ENCODE peak calls at places on chromosomes 11 and 22, in ten cellular contexts. E is neural progenitor cell, M is AG09309, C is ovary, R is glutamatergic neuron, S is endothelial cell of umbilical vein, I is Peyer's patch, L is stomach, G is hepatocyte, T is WTC11. J is an unnamed sample.

GRCh38 chr11:45896392-45897068 is 10.5 kb downstream of the FREY1 start:
- DNase-seq in E (peak), M (no peak), C (no peak), R (peak), S (no peak), I (no peak), L (no peak), G (no peak), T (peak), J (peak)

GRCh38 chr11:125224391-125225015 is 60.0 kb downstream of the PKNOX2 start:
- DNase-seq in E (peak), M (no peak), C (peak), R (peak), S (peak), I (no peak), L (peak), G (peak), T (peak), J (peak)

GRCh38 chr11:64799925-64800632 is 2.9 kb downstream of the MAP4K2 start:
- DNase-seq in E (no peak), M (no peak), C (no peak), R (no peak), S (peak), I (no peak), L (no peak), G (no peak), T (no peak), J (no peak)

GRCh38 chr11:79006854-79007253 is 432.2 kb upstream of the NARS2 start:
- DNase-seq in E (no peak), M (no peak), C (no peak), R (no peak), S (no peak), I (no peak), L (no peak), G (no peak), T (no peak), J (no peak)

GRCh38 chr22:44572414-44573207 is 74.6 kb upstream of the RTL6 start:
- DNase-seq in E (no peak), M (no peak), C (no peak), R (no peak), S (no peak), I (no peak), L (peak), G (no peak), T (no peak), J (no peak)

GRCh38 chr11:27471067-27471587 is 1.5 kb downstream of the LGR4 start:
- DNase-seq in E (peak), M (no peak), C (no peak), R (no peak), S (no peak), I (no peak), L (no peak), G (peak), T (no peak), J (no peak)

GRCh38 chr11:117458275-117459120 is 130.8 kb downstream of the CEP164 start:
- DNase-seq in E (no peak), M (no peak), C (no peak), R (no peak), S (no peak), I (no peak), L (no peak), G (no peak), T (no peak), J (peak)

GRCh38 chr22:41361716-41362310 is 19.9 kb upstream of the TEF start:
- DNase-seq in E (no peak), M (no peak), C (no peak), R (no peak), S (no peak), I (no peak), L (no peak), G (no peak), T (no peak), J (peak)

GRCh38 chr11:59208956-59209355 is 3.8 kb downstream of the MPEG1 start:
- DNase-seq in E (no peak), M (no peak), C (no peak), R (no peak), S (no peak), I (no peak), L (no peak), G (no peak), T (no peak), J (no peak)

GRCh38 chr11:122085264-122085663 is 30.8 kb downstream of the BLID start:
- DNase-seq in E (no peak), M (peak), C (no peak), R (no peak), S (peak), I (no peak), L (no peak), G (no peak), T (no peak), J (no peak)

GRCh38 chr11:78094250-78094649 is 14.6 kb upstream of the NDUFC2 start:
- DNase-seq in E (no peak), M (no peak), C (no peak), R (no peak), S (no peak), I (no peak), L (no peak), G (no peak), T (no peak), J (no peak)

GRCh38 chr22:19974233-19974861 is 32.7 kb upstream of the TXNRD2 start:
- DNase-seq in E (peak), M (no peak), C (peak), R (peak), S (peak), I (no peak), L (peak), G (peak), T (peak), J (peak)

GRCh38 chr22:17205432-17205831 is 13.8 kb downstream of the ADA2 start:
- DNase-seq in E (no peak), M (no peak), C (no peak), R (no peak), S (no peak), I (no peak), L (no peak), G (no peak), T (no peak), J (no peak)

GRCh38 chr11:117002639-117003305 is 95.5 kb downstream of the SIK3 start:
- DNase-seq in E (no peak), M (no peak), C (no peak), R (no peak), S (no peak), I (no peak), L (no peak), G (no peak), T (no peak), J (no peak)

GRCh38 chr11:77665240-77665965 is 27.8 kb upstream of the CLNS1A start:
- DNase-seq in E (no peak), M (no peak), C (no peak), R (no peak), S (peak), I (no peak), L (no peak), G (no peak), T (no peak), J (no peak)

GRCh38 chr22:20021196-20022181 is 579 bp downstream of the TANGO2 start:
- DNase-seq in E (peak), M (peak), C (no peak), R (no peak), S (peak), I (peak), L (peak), G (peak), T (no peak), J (no peak)

GRCh38 chr11:134838708-134839107 is 426.7 kb upstream of the B3GAT1 start:
- DNase-seq in E (no peak), M (no peak), C (no peak), R (no peak), S (no peak), I (no peak), L (no peak), G (no peak), T (no peak), J (no peak)

GRCh38 chr11:64629796-64630562 is 39.0 kb downstream of the SLC22A12 start:
- DNase-seq in E (peak), M (no peak), C (no peak), R (peak), S (no peak), I (no peak), L (no peak), G (peak), T (peak), J (peak)

GRCh38 chr11:26271666-26272065 is 60.3 kb upstream of the ANO3 start:
- DNase-seq in E (no peak), M (no peak), C (no peak), R (no peak), S (no peak), I (no peak), L (no peak), G (no peak), T (no peak), J (no peak)

GRCh38 chr22:46072981-46073682 is 77.2 kb upstream of the PPARA start:
- DNase-seq in E (no peak), M (no peak), C (no peak), R (no peak), S (no peak), I (no peak), L (peak), G (no peak), T (peak), J (no peak)

GRCh38 chr11:46408407-46408986 is 16.9 kb upstream of the CHRM4 start:
- DNase-seq in E (no peak), M (no peak), C (no peak), R (no peak), S (no peak), I (no peak), L (no peak), G (no peak), T (no peak), J (no peak)

GRCh38 chr11:33835143-33835878 is 56.6 kb downstream of the LMO2 start:
- DNase-seq in E (no peak), M (peak), C (no peak), R (no peak), S (peak), I (no peak), L (no peak), G (peak), T (no peak), J (no peak)

GRCh38 chr11:117535870-117536411 is 208.3 kb downstream of the CEP164 start:
- DNase-seq in E (no peak), M (no peak), C (no peak), R (no peak), S (no peak), I (no peak), L (no peak), G (no peak), T (no peak), J (no peak)

GRCh38 chr22:19955241-19956128 is 13.9 kb upstream of the TXNRD2 start:
- DNase-seq in E (no peak), M (no peak), C (no peak), R (peak), S (no peak), I (no peak), L (no peak), G (no peak), T (no peak), J (no peak)

GRCh38 chr11:28447226-28447625 is 339.0 kb downstream of the METTL15 start:
- DNase-seq in E (no peak), M (peak), C (no peak), R (no peak), S (no peak), I (no peak), L (no peak), G (no peak), T (no peak), J (no peak)

GRCh38 chr11:17558025-17558780 is 11.1 kb downstream of the OTOG start:
- DNase-seq in E (no peak), M (no peak), C (no peak), R (no peak), S (no peak), I (peak), L (no peak), G (no peak), T (peak), J (no peak)

GRCh38 chr22:37633082-37633692 is 6.3 kb upstream of the SH3BP1 start:
- DNase-seq in E (no peak), M (no peak), C (no peak), R (no peak), S (no peak), I (peak), L (no peak), G (no peak), T (no peak), J (no peak)

GRCh38 chr11:90222152-90222458 is 744 bp downstream of the CHORDC1 start:
- DNase-seq in E (no peak), M (no peak), C (no peak), R (no peak), S (peak), I (no peak), L (no peak), G (no peak), T (no peak), J (no peak)

GRCh38 chr11:65148657-65149056 is 14.3 kb upstream of the SYVN1 start:
- DNase-seq in E (no peak), M (no peak), C (no peak), R (no peak), S (no peak), I (no peak), L (no peak), G (no peak), T (no peak), J (no peak)

GRCh38 chr11:70454197-70454767 is 56.0 kb downstream of the CTTN start:
- DNase-seq in E (no peak), M (no peak), C (no peak), R (no peak), S (no peak), I (no peak), L (no peak), G (no peak), T (no peak), J (peak)

GRCh38 chr11:70443043-70444030 is 45.0 kb downstream of the CTTN start:
- DNase-seq in E (no peak), M (no peak), C (no peak), R (no peak), S (no peak), I (no peak), L (no peak), G (no peak), T (no peak), J (peak)

GRCh38 chr11:70445091-70445490 is 46.8 kb downstream of the CTTN start:
- DNase-seq in E (no peak), M (no peak), C (no peak), R (no peak), S (no peak), I (no peak), L (no peak), G (no peak), T (no peak), J (no peak)

GRCh38 chr11:70445605-70446004 is 47.3 kb downstream of the CTTN start:
- DNase-seq in E (no peak), M (no peak), C (no peak), R (no peak), S (no peak), I (no peak), L (no peak), G (no peak), T (no peak), J (no peak)

DNA sequence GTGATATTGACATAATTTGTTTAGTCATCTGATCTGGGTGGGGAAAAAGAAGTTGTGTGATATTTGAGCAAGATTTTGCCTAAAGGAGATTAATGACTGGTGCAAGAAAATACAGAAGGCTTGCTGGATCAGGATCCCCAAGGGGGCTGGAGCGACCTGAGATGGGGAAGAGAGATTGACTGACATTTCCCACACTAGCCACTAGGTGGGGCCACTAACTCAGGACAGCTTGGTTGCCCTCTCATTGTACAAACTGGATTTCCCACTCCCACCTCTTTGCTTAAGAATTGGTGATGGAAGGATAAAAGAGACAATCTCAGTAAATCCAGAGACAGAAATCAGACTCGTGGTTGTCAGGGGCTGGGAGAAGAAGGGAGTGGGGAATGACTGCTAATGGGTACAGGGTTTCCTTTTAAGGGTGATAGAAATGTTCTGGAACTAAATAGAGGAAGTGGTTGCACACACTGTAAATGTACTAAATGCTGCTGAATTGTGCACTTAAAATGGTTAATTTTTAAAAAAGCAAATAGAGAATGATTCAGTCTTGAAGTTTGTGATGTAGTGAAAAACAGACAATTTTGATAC is 50.7 kb downstream of the CTTN start:
- DNase-seq in E (no peak), M (no peak), C (no peak), R (peak), S (no peak), I (no peak), L (no peak), G (no peak), T (peak), J (peak)
- TF ChIP-seq CTCF in E (peak), M (peak), C (no peak), R (peak), S (peak), I (no peak), L (no peak), G (peak), T (peak), J (peak)

GRCh38 chr11:130979386-130979972 is 63.2 kb upstream of the SNX19 start:
- DNase-seq in E (peak), M (peak), C (no peak), R (no peak), S (peak), I (no peak), L (no peak), G (peak), T (no peak), J (peak)
- TF ChIP-seq CTCF in E (peak), M (peak), C (no peak), R (peak), S (peak), I (peak), L (no peak), G (peak), T (peak), J (peak)

GRCh38 chr11:132347156-132348090 is 977.0 kb downstream of the NTM start:
- DNase-seq in E (peak), M (no peak), C (no peak), R (no peak), S (no peak), I (no peak), L (no peak), G (no peak), T (no peak), J (peak)
- TF ChIP-seq CTCF in E (no peak), M (no peak), C (no peak), R (no peak), S (no peak), I (no peak), L (no peak), G (no peak), T (no peak), J (no peak)

GRCh38 chr22:26503758-26504157 is 8.5 kb downstream of the TFIP11 start:
- DNase-seq in E (no peak), M (no peak), C (no peak), R (no peak), S (no peak), I (no peak), L (no peak), G (no peak), T (no peak), J (no peak)

GRCh38 chr22:26499188-26499703 is 13.0 kb downstream of the TFIP11 start:
- DNase-seq in E (no peak), M (no peak), C (no peak), R (no peak), S (no peak), I (no peak), L (no peak), G (no peak), T (no peak), J (no peak)

GRCh38 chr22:26501996-26502395 is 10.3 kb downstream of the TFIP11 start:
- DNase-seq in E (no peak), M (no peak), C (no peak), R (no peak), S (no peak), I (no peak), L (no peak), G (no peak), T (no peak), J (no peak)

GRCh38 chr22:26508148-26508547 is 4.1 kb downstream of the TFIP11 start:
- DNase-seq in E (no peak), M (no peak), C (no peak), R (no peak), S (no peak), I (no peak), L (no peak), G (no peak), T (no peak), J (no peak)

GRCh38 chr22:26502688-26503561 is 9.3 kb downstream of the TFIP11 start:
- DNase-seq in E (peak), M (no peak), C (no peak), R (peak), S (peak), I (peak), L (peak), G (peak), T (peak), J (peak)
- TF ChIP-seq CTCF in E (peak), M (peak), C (no peak), R (no peak), S (peak), I (peak), L (no peak), G (peak), T (peak), J (peak)

GRCh38 chr22:31085928-31086327 is 4.8 kb downstream of the SMTN start:
- DNase-seq in E (no peak), M (no peak), C (no peak), R (no peak), S (no peak), I (no peak), L (no peak), G (no peak), T (no peak), J (no peak)

GRCh38 chr22:31085493-31085824 is 4.3 kb downstream of the SMTN start:
- DNase-seq in E (peak), M (no peak), C (no peak), R (no peak), S (no peak), I (no peak), L (no peak), G (peak), T (peak), J (no peak)

GRCh38 chr22:31087744-31088215 is 6.7 kb downstream of the SMTN start:
- DNase-seq in E (no peak), M (no peak), C (no peak), R (no peak), S (no peak), I (no peak), L (no peak), G (no peak), T (no peak), J (no peak)

GRCh38 chr22:31088233-31088986 is 7.3 kb downstream of the SMTN start:
- DNase-seq in E (no peak), M (no peak), C (no peak), R (no peak), S (no peak), I (no peak), L (no peak), G (peak), T (no peak), J (no peak)

DNA sequence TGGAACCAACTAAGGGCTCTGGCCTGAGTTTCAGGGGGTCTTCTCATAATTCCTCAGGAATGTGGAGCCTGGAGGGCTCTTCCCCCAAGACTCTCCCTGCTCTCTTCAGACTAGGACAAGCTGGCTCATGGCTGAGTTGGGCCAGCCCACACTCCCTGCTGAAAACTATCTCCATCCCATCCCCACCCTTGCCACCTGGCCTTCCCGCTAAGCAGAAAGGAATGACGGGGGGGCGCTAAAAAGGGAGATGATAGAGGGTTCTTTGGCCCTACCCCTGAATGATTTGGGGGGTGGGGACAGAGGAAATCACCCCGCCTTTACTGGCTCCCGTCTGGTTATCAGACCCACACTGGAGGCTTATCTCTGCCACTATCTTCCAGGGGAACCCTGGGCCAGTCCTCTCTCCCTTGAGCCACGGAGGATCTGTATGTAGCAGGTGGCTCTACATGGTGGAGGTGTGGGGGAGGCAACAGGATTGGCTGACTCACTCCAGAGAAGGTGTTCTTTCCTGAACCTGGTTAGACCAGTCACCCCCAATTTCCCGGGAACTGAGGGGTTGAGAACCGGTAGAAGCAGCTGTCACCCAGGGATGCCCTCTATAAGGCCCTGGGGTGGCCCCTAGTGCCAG is 5.7 kb downstream of the SMTN start:
- DNase-seq in E (no peak), M (no peak), C (no peak), R (no peak), S (no peak), I (no peak), L (no peak), G (peak), T (no peak), J (no peak)
- TF ChIP-seq CTCF in E (no peak), M (no peak), C (no peak), R (no peak), S (no peak), I (no peak), L (no peak), G (no peak), T (no peak), J (no peak)

GRCh38 chr11:32809313-32809712 is 14.9 kb upstream of the CCDC73 start:
- DNase-seq in E (peak), M (peak), C (peak), R (peak), S (peak), I (peak), L (peak), G (peak), T (peak), J (peak)
- TF ChIP-seq CTCF in E (peak), M (peak), C (peak), R (peak), S (peak), I (peak), L (peak), G (peak), T (peak), J (peak)

GRCh38 chr11:57249384-57250319 is 12.6 kb upstream of the APLNR start:
- DNase-seq in E (peak), M (peak), C (peak), R (peak), S (peak), I (no peak), L (peak), G (peak), T (peak), J (peak)
- TF ChIP-seq CTCF in E (peak), M (peak), C (peak), R (peak), S (peak), I (peak), L (peak), G (peak), T (peak), J (peak)